ENCODE peak calls at places on chromosomes 12 and 14, in six cellular contexts. One of them, this sample, is unnamed.

GRCh38 chr12:105455250-105455649 is 124.8 kb downstream of the C12orf75 start:
- DNase-seq in tibial nerve: no peak
- DNase-seq in effector memory CD4-positive, alpha-beta T cell: no peak
- DNase-seq in ascending aorta: no peak
- DNase-seq in HepG2: no peak
- DNase-seq in K562: no peak
- DNase-seq in this sample: no peak

GRCh38 chr12:6092784-6093722 is 31.4 kb downstream of the VWF start:
- DNase-seq in K562: no peak
- DNase-seq in ascending aorta: peak; percentile 53
- DNase-seq in tibial nerve: no peak
- DNase-seq in effector memory CD4-positive, alpha-beta T cell: no peak
- DNase-seq in HepG2: no peak
- DNase-seq in this sample: peak; percentile 70

GRCh38 chr14:59537476-59537875 is 39.1 kb downstream of the CCDC175 start:
- DNase-seq in K562: no peak
- DNase-seq in effector memory CD4-positive, alpha-beta T cell: no peak
- DNase-seq in ascending aorta: no peak
- DNase-seq in HepG2: no peak
- DNase-seq in tibial nerve: no peak
- DNase-seq in this sample: no peak

GRCh38 chr14:22106700-22107697 is 433.4 kb upstream of the OR4E1 start:
- DNase-seq in tibial nerve: no peak
- DNase-seq in effector memory CD4-positive, alpha-beta T cell: no peak
- DNase-seq in HepG2: no peak
- DNase-seq in ascending aorta: no peak
- DNase-seq in K562: no peak
- DNase-seq in this sample: no peak

GRCh38 chr14:24837280-24838046 is 203.5 kb upstream of the GZMB start:
- DNase-seq in tibial nerve: no peak
- DNase-seq in K562: no peak
- DNase-seq in ascending aorta: no peak
- DNase-seq in HepG2: no peak
- DNase-seq in effector memory CD4-positive, alpha-beta T cell: no peak
- DNase-seq in this sample: no peak

GRCh38 chr14:67620217-67620789 is 583 bp downstream of the ARG2 start:
- DNase-seq in ascending aorta: no peak
- DNase-seq in K562: no peak
- DNase-seq in tibial nerve: no peak
- DNase-seq in HepG2: no peak
- DNase-seq in effector memory CD4-positive, alpha-beta T cell: no peak
- DNase-seq in this sample: no peak

GRCh38 chr12:130537051-130537450 is 179.0 kb downstream of the RIMBP2 start:
- DNase-seq in ascending aorta: no peak
- DNase-seq in K562: no peak
- DNase-seq in effector memory CD4-positive, alpha-beta T cell: no peak
- DNase-seq in HepG2: no peak
- DNase-seq in tibial nerve: no peak
- DNase-seq in this sample: no peak

GRCh38 chr12:52907092-52907810 is 2.4 kb upstream of the KRT8 start:
- DNase-seq in HepG2: peak; percentile 48
- DNase-seq in ascending aorta: no peak
- DNase-seq in tibial nerve: no peak
- DNase-seq in effector memory CD4-positive, alpha-beta T cell: no peak
- DNase-seq in K562: peak; percentile 71
- DNase-seq in this sample: peak; percentile 93

GRCh38 chr14:21072102-21072501 is 2.0 kb downstream of the ARHGEF40 start:
- DNase-seq in ascending aorta: no peak
- DNase-seq in tibial nerve: peak; percentile 59
- DNase-seq in HepG2: no peak
- DNase-seq in K562: no peak
- DNase-seq in effector memory CD4-positive, alpha-beta T cell: no peak
- DNase-seq in this sample: no peak

GRCh38 chr14:54025661-54026060 is 69.0 kb upstream of the BMP4 start:
- DNase-seq in effector memory CD4-positive, alpha-beta T cell: no peak
- DNase-seq in HepG2: peak; percentile 36
- DNase-seq in ascending aorta: no peak
- DNase-seq in K562: no peak
- DNase-seq in tibial nerve: no peak
- DNase-seq in this sample: no peak

GRCh38 chr14:54121461-54121860 is 164.8 kb upstream of the BMP4 start:
- DNase-seq in tibial nerve: no peak
- DNase-seq in effector memory CD4-positive, alpha-beta T cell: no peak
- DNase-seq in ascending aorta: no peak
- DNase-seq in K562: no peak
- DNase-seq in HepG2: no peak
- DNase-seq in this sample: no peak

GRCh38 chr14:105082703-105083102 is 17.5 kb upstream of the GPR132 start:
- DNase-seq in ascending aorta: no peak
- DNase-seq in effector memory CD4-positive, alpha-beta T cell: no peak
- DNase-seq in K562: no peak
- DNase-seq in HepG2: no peak
- DNase-seq in tibial nerve: no peak
- DNase-seq in this sample: no peak

GRCh38 chr14:99677231-99677891 is 6.7 kb upstream of the CYP46A1 start:
- DNase-seq in effector memory CD4-positive, alpha-beta T cell: no peak
- DNase-seq in HepG2: no peak
- DNase-seq in tibial nerve: no peak
- DNase-seq in K562: no peak
- DNase-seq in ascending aorta: no peak
- DNase-seq in this sample: peak; percentile 68

GRCh38 chr12:1769809-1770494 is 50.4 kb upstream of the LRTM2 start:
- DNase-seq in tibial nerve: no peak
- DNase-seq in effector memory CD4-positive, alpha-beta T cell: no peak
- DNase-seq in ascending aorta: no peak
- DNase-seq in K562: no peak
- DNase-seq in HepG2: peak; percentile 43
- DNase-seq in this sample: no peak

GRCh38 chr12:53120685-53121525 is 17.6 kb downstream of the SOAT2 start:
- DNase-seq in HepG2: no peak
- DNase-seq in K562: no peak
- DNase-seq in effector memory CD4-positive, alpha-beta T cell: no peak
- DNase-seq in ascending aorta: no peak
- DNase-seq in tibial nerve: no peak
- DNase-seq in this sample: no peak

GRCh38 chr12:70549340-70550179 is 87.7 kb downstream of the PTPRB start:
- DNase-seq in K562: no peak
- DNase-seq in effector memory CD4-positive, alpha-beta T cell: no peak
- DNase-seq in tibial nerve: no peak
- DNase-seq in ascending aorta: no peak
- DNase-seq in HepG2: peak; percentile 49
- DNase-seq in this sample: no peak

GRCh38 chr12:85617307-85618091 is 218.7 kb downstream of the RASSF9 start:
- DNase-seq in effector memory CD4-positive, alpha-beta T cell: no peak
- DNase-seq in tibial nerve: no peak
- DNase-seq in ascending aorta: no peak
- DNase-seq in HepG2: peak; percentile 10
- DNase-seq in K562: no peak
- DNase-seq in this sample: no peak

GRCh38 chr12:1918081-1918874 is at the start of gene CACNA2D4:
- DNase-seq in HepG2: no peak
- DNase-seq in tibial nerve: peak; percentile 3
- DNase-seq in effector memory CD4-positive, alpha-beta T cell: no peak
- DNase-seq in K562: no peak
- DNase-seq in ascending aorta: no peak
- DNase-seq in this sample: no peak

GRCh38 chr12:88925370-88925915 is 345.2 kb upstream of the KITLG start:
- DNase-seq in HepG2: no peak
- DNase-seq in effector memory CD4-positive, alpha-beta T cell: no peak
- DNase-seq in tibial nerve: no peak
- DNase-seq in K562: no peak
- DNase-seq in ascending aorta: no peak
- DNase-seq in this sample: no peak

GRCh38 chr12:54262403-54262925 is 17.5 kb downstream of the CBX5 start:
- DNase-seq in tibial nerve: no peak
- DNase-seq in HepG2: no peak
- DNase-seq in effector memory CD4-positive, alpha-beta T cell: no peak
- DNase-seq in ascending aorta: no peak
- DNase-seq in K562: no peak
- DNase-seq in this sample: no peak

GRCh38 chr12:12099102-12099501 is 28.4 kb downstream of the BCL2L14 start:
- DNase-seq in K562: no peak
- DNase-seq in ascending aorta: no peak
- DNase-seq in HepG2: no peak
- DNase-seq in effector memory CD4-positive, alpha-beta T cell: no peak
- DNase-seq in tibial nerve: no peak
- DNase-seq in this sample: no peak

GRCh38 chr12:69330475-69331473 is 17.4 kb upstream of the LYZ start:
- DNase-seq in tibial nerve: no peak
- DNase-seq in HepG2: no peak
- DNase-seq in ascending aorta: no peak
- DNase-seq in effector memory CD4-positive, alpha-beta T cell: peak; percentile 29
- DNase-seq in K562: peak; percentile 53
- DNase-seq in this sample: no peak

GRCh38 chr14:72434856-72435255 is 459.0 kb downstream of the DPF3 start:
- DNase-seq in tibial nerve: no peak
- DNase-seq in effector memory CD4-positive, alpha-beta T cell: no peak
- DNase-seq in ascending aorta: no peak
- DNase-seq in HepG2: no peak
- DNase-seq in K562: no peak
- DNase-seq in this sample: no peak

GRCh38 chr14:58677525-58677924 is 39.8 kb downstream of the DACT1 start:
- DNase-seq in tibial nerve: no peak
- DNase-seq in HepG2: no peak
- DNase-seq in K562: no peak
- DNase-seq in effector memory CD4-positive, alpha-beta T cell: no peak
- DNase-seq in ascending aorta: no peak
- DNase-seq in this sample: no peak

GRCh38 chr12:57996520-57996919 is 55.2 kb downstream of the ATP23 start:
- DNase-seq in tibial nerve: no peak
- DNase-seq in effector memory CD4-positive, alpha-beta T cell: no peak
- DNase-seq in K562: no peak
- DNase-seq in HepG2: no peak
- DNase-seq in ascending aorta: no peak
- DNase-seq in this sample: no peak

GRCh38 chr14:63877594-63877993 is 24.8 kb downstream of the SYNE2 start:
- DNase-seq in HepG2: no peak
- DNase-seq in K562: no peak
- DNase-seq in effector memory CD4-positive, alpha-beta T cell: no peak
- DNase-seq in tibial nerve: no peak
- DNase-seq in ascending aorta: no peak
- DNase-seq in this sample: no peak
- H3K27ac ChIP-seq in HepG2: no peak overlapping the region
- H3K27ac ChIP-seq in K562: no peak overlapping the region
- H3K27ac ChIP-seq in effector memory CD4-positive, alpha-beta T cell: no peak overlapping the region
- H3K27ac ChIP-seq in tibial nerve: peak overlapping the region; percentile 84
- H3K27ac ChIP-seq in ascending aorta: peak overlapping the region; percentile 82
- H3K27ac ChIP-seq in this sample: peak overlapping the region; percentile 83

DNA sequence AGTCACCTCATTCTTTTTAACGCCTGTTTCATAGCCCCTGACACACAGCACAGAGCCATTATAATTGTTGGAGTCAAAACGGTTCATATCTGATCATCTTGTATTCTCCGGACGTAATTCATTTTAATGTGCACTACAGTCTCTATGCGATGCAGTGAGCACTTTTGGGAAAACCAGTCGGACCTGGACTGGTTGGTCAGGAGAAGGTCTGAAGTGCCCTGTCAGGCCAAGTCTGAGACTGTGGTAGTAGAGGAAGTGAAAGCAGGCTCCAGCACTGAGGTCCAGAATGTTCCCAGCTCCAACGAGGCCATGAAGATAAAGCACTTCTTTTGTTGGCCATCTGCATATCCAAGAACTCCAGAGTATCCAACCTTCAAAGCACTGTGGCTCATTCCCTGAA is 117.1 kb upstream of the NCOR2 start:
- DNase-seq in tibial nerve: peak; percentile 37
- DNase-seq in effector memory CD4-positive, alpha-beta T cell: no peak
- DNase-seq in K562: no peak
- DNase-seq in HepG2: no peak
- DNase-seq in ascending aorta: no peak
- DNase-seq in this sample: no peak
- H3K27ac ChIP-seq in tibial nerve: peak overlapping the region; percentile 90
- H3K27ac ChIP-seq in effector memory CD4-positive, alpha-beta T cell: no peak overlapping the region
- H3K27ac ChIP-seq in K562: no peak overlapping the region
- H3K27ac ChIP-seq in HepG2: no peak overlapping the region
- H3K27ac ChIP-seq in ascending aorta: peak overlapping the region; percentile 80
- H3K27ac ChIP-seq in this sample: peak overlapping the region; percentile 85

GRCh38 chr12:92404921-92405320 is 259.3 kb upstream of the BTG1 start:
- DNase-seq in HepG2: no peak
- DNase-seq in tibial nerve: no peak
- DNase-seq in effector memory CD4-positive, alpha-beta T cell: no peak
- DNase-seq in K562: peak; percentile 71
- DNase-seq in ascending aorta: no peak
- DNase-seq in this sample: no peak

GRCh38 chr12:92403210-92404175 is 257.8 kb upstream of the BTG1 start:
- DNase-seq in HepG2: no peak
- DNase-seq in K562: peak; percentile 71
- DNase-seq in effector memory CD4-positive, alpha-beta T cell: peak; percentile 47
- DNase-seq in ascending aorta: no peak
- DNase-seq in tibial nerve: no peak
- DNase-seq in this sample: no peak

GRCh38 chr12:92411687-92412086 is 266.0 kb upstream of the BTG1 start:
- DNase-seq in ascending aorta: no peak
- DNase-seq in tibial nerve: no peak
- DNase-seq in K562: no peak
- DNase-seq in HepG2: no peak
- DNase-seq in effector memory CD4-positive, alpha-beta T cell: no peak
- DNase-seq in this sample: no peak

GRCh38 chr12:92404259-92404894 is 258.7 kb upstream of the BTG1 start:
- DNase-seq in HepG2: no peak
- DNase-seq in ascending aorta: no peak
- DNase-seq in effector memory CD4-positive, alpha-beta T cell: no peak
- DNase-seq in tibial nerve: no peak
- DNase-seq in K562: peak; percentile 26
- DNase-seq in this sample: no peak

DNA sequence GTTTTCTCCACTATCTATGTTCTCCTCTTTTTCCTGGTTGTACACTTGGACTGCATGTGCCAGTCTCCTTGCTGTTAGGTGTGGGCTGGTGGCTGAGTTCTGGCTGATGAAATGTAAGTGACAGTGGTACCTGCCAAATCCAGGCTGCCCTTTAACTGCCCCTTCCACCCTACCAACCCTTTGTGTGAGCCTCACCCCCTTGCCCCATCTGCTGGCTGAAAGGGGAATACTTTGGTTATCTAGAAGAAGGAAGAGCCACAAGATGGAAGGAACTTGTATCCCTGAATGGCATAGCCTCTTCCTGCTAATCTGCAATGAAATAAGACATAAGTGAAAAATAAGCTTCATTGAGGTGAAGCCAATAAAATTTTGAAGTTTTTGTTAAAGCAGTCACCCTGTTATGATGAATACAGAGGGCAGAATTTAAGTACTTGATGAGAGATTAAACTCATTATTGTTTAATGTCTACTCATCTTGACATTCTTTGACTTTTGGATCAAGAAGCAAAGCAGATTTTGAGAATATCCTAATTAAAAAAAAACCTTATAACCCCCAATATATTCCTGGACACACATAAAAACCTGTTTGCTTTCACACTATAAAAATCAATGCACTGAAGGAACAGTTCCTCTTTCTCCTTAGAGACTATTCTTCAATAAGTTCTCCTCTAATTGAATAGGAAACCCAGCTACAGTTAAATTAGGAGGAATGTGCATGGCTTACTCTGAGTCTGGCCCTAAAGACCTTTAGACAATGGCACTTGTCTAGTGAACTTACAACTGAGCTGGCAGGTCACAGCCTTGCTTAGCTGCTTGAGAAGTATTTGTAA is 262.6 kb upstream of the BTG1 start:
- DNase-seq in K562: peak; percentile 23
- DNase-seq in HepG2: peak; percentile 4
- DNase-seq in ascending aorta: no peak
- DNase-seq in effector memory CD4-positive, alpha-beta T cell: no peak
- DNase-seq in tibial nerve: peak; percentile 21
- DNase-seq in this sample: no peak
- H3K27ac ChIP-seq in K562: no peak overlapping the region
- H3K27ac ChIP-seq in HepG2: no peak overlapping the region
- H3K27ac ChIP-seq in ascending aorta: no peak overlapping the region
- H3K27ac ChIP-seq in effector memory CD4-positive, alpha-beta T cell: no peak overlapping the region
- H3K27ac ChIP-seq in tibial nerve: no peak overlapping the region
- H3K27ac ChIP-seq in this sample: no peak overlapping the region

GRCh38 chr14:51479584-51480305 is 172.0 kb upstream of the FRMD6 start:
- DNase-seq in ascending aorta: no peak
- DNase-seq in HepG2: no peak
- DNase-seq in K562: no peak
- DNase-seq in tibial nerve: peak; percentile 57
- DNase-seq in effector memory CD4-positive, alpha-beta T cell: no peak
- DNase-seq in this sample: no peak
- H3K27ac ChIP-seq in ascending aorta: no peak overlapping the region
- H3K27ac ChIP-seq in HepG2: no peak overlapping the region
- H3K27ac ChIP-seq in K562: no peak overlapping the region
- H3K27ac ChIP-seq in tibial nerve: no peak overlapping the region
- H3K27ac ChIP-seq in effector memory CD4-positive, alpha-beta T cell: no peak overlapping the region
- H3K27ac ChIP-seq in this sample: peak overlapping the region; percentile 27